ENCODE peak calls at places on chromosomes 16 and 17, in five cellular contexts. One of them, this sample, is unnamed.

GRCh38 chr16:28494141-28494851 is at the start of gene APOBR:
- DNase-seq in esophagus muscularis mucosa: peak; percentile 93
- DNase-seq in fibroblast of mammary gland: no peak
- DNase-seq in B cell: peak; percentile 91
- DNase-seq in endodermal cell: no peak
- DNase-seq in this sample: peak; percentile 97

GRCh38 chr17:38864636-38865398 is 5.0 kb upstream of the LASP1 start:
- DNase-seq in esophagus muscularis mucosa: no peak
- DNase-seq in endodermal cell: peak; percentile 82
- DNase-seq in B cell: no peak
- DNase-seq in fibroblast of mammary gland: peak; percentile 59
- DNase-seq in this sample: no peak

GRCh38 chr17:43316522-43317142 is 82.2 kb upstream of the ARL4D start:
- DNase-seq in B cell: peak; percentile 57
- DNase-seq in esophagus muscularis mucosa: no peak
- DNase-seq in endodermal cell: peak; percentile 82
- DNase-seq in fibroblast of mammary gland: no peak
- DNase-seq in this sample: peak; percentile 39

GRCh38 chr17:78661092-78661770 is 84.0 kb upstream of the DNAH17 start:
- DNase-seq in endodermal cell: no peak
- DNase-seq in esophagus muscularis mucosa: no peak
- DNase-seq in fibroblast of mammary gland: no peak
- DNase-seq in B cell: no peak
- DNase-seq in this sample: no peak

GRCh38 chr17:78007655-78008054 is 49.2 kb downstream of the TNRC6C start:
- DNase-seq in fibroblast of mammary gland: no peak
- DNase-seq in B cell: no peak
- DNase-seq in esophagus muscularis mucosa: no peak
- DNase-seq in endodermal cell: no peak
- DNase-seq in this sample: no peak

GRCh38 chr16:59543641-59544040 is 809.5 kb upstream of the GOT2 start:
- DNase-seq in esophagus muscularis mucosa: no peak
- DNase-seq in endodermal cell: no peak
- DNase-seq in fibroblast of mammary gland: peak; percentile 57
- DNase-seq in B cell: no peak
- DNase-seq in this sample: no peak

GRCh38 chr17:3593384-3593783 is 15.8 kb downstream of the TRPV1 start:
- DNase-seq in esophagus muscularis mucosa: no peak
- DNase-seq in B cell: no peak
- DNase-seq in fibroblast of mammary gland: no peak
- DNase-seq in endodermal cell: no peak
- DNase-seq in this sample: no peak

GRCh38 chr16:88841521-88842307 is 15.0 kb downstream of the GALNS start:
- DNase-seq in B cell: no peak
- DNase-seq in fibroblast of mammary gland: no peak
- DNase-seq in endodermal cell: no peak
- DNase-seq in esophagus muscularis mucosa: no peak
- DNase-seq in this sample: no peak

GRCh38 chr16:17345043-17345442 is 125.7 kb downstream of the XYLT1 start:
- DNase-seq in fibroblast of mammary gland: peak; percentile 85
- DNase-seq in B cell: peak; percentile 35
- DNase-seq in endodermal cell: no peak
- DNase-seq in esophagus muscularis mucosa: peak; percentile 96
- DNase-seq in this sample: peak; percentile 44

GRCh38 chr16:87826798-87827587 is 42.3 kb downstream of the SLC7A5 start:
- DNase-seq in endodermal cell: no peak
- DNase-seq in B cell: no peak
- DNase-seq in fibroblast of mammary gland: no peak
- DNase-seq in esophagus muscularis mucosa: no peak
- DNase-seq in this sample: peak; percentile 26

GRCh38 chr16:19292186-19292585 is 6.7 kb downstream of the CLEC19A start:
- DNase-seq in esophagus muscularis mucosa: no peak
- DNase-seq in fibroblast of mammary gland: no peak
- DNase-seq in endodermal cell: no peak
- DNase-seq in B cell: no peak
- DNase-seq in this sample: no peak

GRCh38 chr16:23145186-23145585 is 4.1 kb downstream of the USP31 start:
- DNase-seq in endodermal cell: peak; percentile 60
- DNase-seq in fibroblast of mammary gland: no peak
- DNase-seq in esophagus muscularis mucosa: peak; percentile 62
- DNase-seq in B cell: no peak
- DNase-seq in this sample: no peak

GRCh38 chr17:47742319-47743181 is 9.5 kb downstream of the TBX21 start:
- DNase-seq in esophagus muscularis mucosa: no peak
- DNase-seq in B cell: peak; percentile 50
- DNase-seq in endodermal cell: peak; percentile 92
- DNase-seq in fibroblast of mammary gland: no peak
- DNase-seq in this sample: peak; percentile 62

GRCh38 chr17:62351176-62351575 is 29.2 kb upstream of the EFCAB3 start:
- DNase-seq in fibroblast of mammary gland: no peak
- DNase-seq in endodermal cell: no peak
- DNase-seq in B cell: no peak
- DNase-seq in esophagus muscularis mucosa: no peak
- DNase-seq in this sample: no peak

GRCh38 chr16:67647111-67647651 is 2.2 kb downstream of the CARMIL2 start:
- DNase-seq in esophagus muscularis mucosa: no peak
- DNase-seq in endodermal cell: peak; percentile 62
- DNase-seq in fibroblast of mammary gland: no peak
- DNase-seq in B cell: no peak
- DNase-seq in this sample: no peak

GRCh38 chr17:75662511-75662910 is 4.4 kb downstream of the RECQL5 start:
- DNase-seq in fibroblast of mammary gland: no peak
- DNase-seq in endodermal cell: no peak
- DNase-seq in esophagus muscularis mucosa: no peak
- DNase-seq in B cell: no peak
- DNase-seq in this sample: no peak

GRCh38 chr17:81832608-81833159 is 407 bp downstream of the MCRIP1 start:
- DNase-seq in B cell: no peak
- DNase-seq in esophagus muscularis mucosa: no peak
- DNase-seq in endodermal cell: no peak
- DNase-seq in fibroblast of mammary gland: peak; percentile 21
- DNase-seq in this sample: peak; percentile 79

GRCh38 chr17:64084086-64084939 is 45.6 kb downstream of the ERN1 start:
- DNase-seq in B cell: no peak
- DNase-seq in fibroblast of mammary gland: peak; percentile 75
- DNase-seq in endodermal cell: no peak
- DNase-seq in esophagus muscularis mucosa: no peak
- DNase-seq in this sample: no peak

GRCh38 chr17:18015603-18016002 is 23.4 kb downstream of the ATPAF2 start:
- DNase-seq in esophagus muscularis mucosa: no peak
- DNase-seq in endodermal cell: no peak
- DNase-seq in fibroblast of mammary gland: no peak
- DNase-seq in B cell: no peak
- DNase-seq in this sample: no peak

GRCh38 chr17:4310349-4311060 is 46.7 kb upstream of the ANKFY1 start:
- DNase-seq in B cell: no peak
- DNase-seq in endodermal cell: no peak
- DNase-seq in esophagus muscularis mucosa: no peak
- DNase-seq in fibroblast of mammary gland: peak; percentile 19
- DNase-seq in this sample: no peak

GRCh38 chr17:35537569-35538209 is at the start of gene SLFN12L:
- DNase-seq in esophagus muscularis mucosa: no peak
- DNase-seq in endodermal cell: no peak
- DNase-seq in B cell: no peak
- DNase-seq in fibroblast of mammary gland: no peak
- DNase-seq in this sample: peak; percentile 60

GRCh38 chr16:75048051-75048450 is 49.2 kb downstream of the ZNRF1 start:
- DNase-seq in esophagus muscularis mucosa: no peak
- DNase-seq in endodermal cell: no peak
- DNase-seq in B cell: no peak
- DNase-seq in fibroblast of mammary gland: peak; percentile 38
- DNase-seq in this sample: no peak

GRCh38 chr17:77280304-77280910 is 139.6 kb downstream of the SEC14L1 start:
- DNase-seq in fibroblast of mammary gland: peak; percentile 80
- DNase-seq in esophagus muscularis mucosa: no peak
- DNase-seq in endodermal cell: peak; percentile 78
- DNase-seq in B cell: no peak
- DNase-seq in this sample: no peak

GRCh38 chr17:81866440-81867122 is 4.6 kb downstream of the ARHGDIA start:
- DNase-seq in esophagus muscularis mucosa: no peak
- DNase-seq in B cell: no peak
- DNase-seq in fibroblast of mammary gland: peak; percentile 27
- DNase-seq in endodermal cell: no peak
- DNase-seq in this sample: peak; percentile 20

GRCh38 chr17:52636443-52636842 is 477.9 kb upstream of the CA10 start:
- DNase-seq in esophagus muscularis mucosa: no peak
- DNase-seq in fibroblast of mammary gland: no peak
- DNase-seq in B cell: no peak
- DNase-seq in endodermal cell: no peak
- DNase-seq in this sample: no peak

DNA sequence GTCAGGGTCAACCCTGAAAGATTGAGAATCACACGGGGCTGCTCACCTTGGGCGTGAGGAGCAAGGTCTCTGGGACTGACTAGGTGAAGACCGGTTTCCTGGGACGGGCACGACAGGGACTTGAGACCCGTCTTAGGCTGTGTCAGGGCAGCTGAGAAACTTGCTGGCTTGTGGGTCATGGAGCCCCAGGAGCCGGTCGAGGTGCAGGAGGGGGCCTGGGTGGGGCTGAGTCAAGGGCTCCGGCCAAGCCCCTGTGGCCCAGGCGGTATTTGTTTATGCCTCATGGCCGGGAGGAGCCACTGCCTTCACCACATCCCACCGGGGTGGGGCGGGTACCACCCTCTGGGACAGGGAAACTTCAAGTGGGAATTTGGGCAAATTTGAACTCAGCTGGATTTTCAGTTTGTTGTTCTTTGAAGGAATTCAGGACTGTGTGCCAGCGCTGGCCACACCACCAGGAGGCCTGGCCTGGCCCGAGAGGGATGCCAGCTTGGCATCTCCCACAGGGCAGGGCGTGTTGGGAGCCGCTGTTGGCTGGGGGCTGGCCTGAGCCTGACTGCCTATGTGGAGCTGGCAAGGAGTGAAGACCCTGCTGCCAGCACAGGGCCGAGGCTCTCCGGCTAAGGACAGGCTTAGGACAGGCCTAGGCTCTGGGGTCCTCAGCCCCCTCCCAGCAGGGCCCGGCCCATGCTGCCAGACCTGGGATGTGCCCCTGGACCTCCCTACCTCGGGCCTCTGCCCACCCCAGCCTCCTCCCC is 116.1 kb downstream of the METRNL start:
- DNase-seq in esophagus muscularis mucosa: no peak
- DNase-seq in fibroblast of mammary gland: peak; percentile 73
- DNase-seq in endodermal cell: no peak
- DNase-seq in B cell: no peak
- DNase-seq in this sample: no peak
- TF ChIP-seq CTCF in esophagus muscularis mucosa: peak; percentile 30
- TF ChIP-seq CTCF in fibroblast of mammary gland: no peak
- TF ChIP-seq CTCF in endodermal cell: no peak
- TF ChIP-seq CTCF in B cell: no peak
- TF ChIP-seq CTCF in this sample: no peak

DNA sequence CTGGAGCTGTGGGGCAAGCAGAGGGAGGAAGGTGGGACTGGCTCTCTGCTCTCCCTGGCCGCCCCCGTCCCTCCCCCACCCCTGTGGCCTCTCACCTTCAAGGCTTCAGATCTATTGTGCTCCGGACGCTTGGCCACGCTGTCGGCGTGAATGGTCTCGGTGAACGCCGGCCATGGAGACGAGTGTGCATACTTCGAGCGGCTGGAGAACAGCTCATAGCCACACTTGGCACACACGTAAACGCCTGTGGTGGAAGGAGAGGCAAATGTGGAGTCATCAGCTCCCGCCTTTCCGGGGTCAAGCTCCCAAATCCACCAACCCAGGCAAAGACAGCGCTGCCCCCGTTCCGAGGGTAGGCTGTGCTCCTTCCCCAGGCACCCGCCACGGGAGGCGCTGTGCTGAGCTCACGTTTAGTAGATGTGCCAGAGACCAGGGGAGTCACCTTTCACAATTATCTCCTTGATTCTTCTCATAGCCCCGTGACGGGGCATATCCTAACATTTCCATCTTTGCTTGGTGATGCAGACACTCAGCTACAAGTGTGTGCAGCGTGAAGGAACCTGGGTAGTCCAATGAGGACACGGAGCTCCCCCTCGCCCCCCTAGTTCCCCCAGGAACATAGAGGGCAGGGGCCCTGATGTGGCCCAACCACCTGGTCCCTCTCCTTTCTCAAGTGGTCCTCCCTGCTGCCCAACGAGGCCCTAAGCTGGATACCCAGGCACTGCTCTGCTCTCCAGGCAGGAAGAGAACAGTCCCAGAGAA is 1.7 kb downstream of the MSRB1 start:
- DNase-seq in B cell: no peak
- DNase-seq in esophagus muscularis mucosa: no peak
- DNase-seq in endodermal cell: peak; percentile 89
- DNase-seq in fibroblast of mammary gland: no peak
- DNase-seq in this sample: no peak
- TF ChIP-seq CTCF in B cell: no peak
- TF ChIP-seq CTCF in esophagus muscularis mucosa: no peak
- TF ChIP-seq CTCF in endodermal cell: peak; percentile 67
- TF ChIP-seq CTCF in fibroblast of mammary gland: no peak
- TF ChIP-seq CTCF in this sample: no peak

DNA sequence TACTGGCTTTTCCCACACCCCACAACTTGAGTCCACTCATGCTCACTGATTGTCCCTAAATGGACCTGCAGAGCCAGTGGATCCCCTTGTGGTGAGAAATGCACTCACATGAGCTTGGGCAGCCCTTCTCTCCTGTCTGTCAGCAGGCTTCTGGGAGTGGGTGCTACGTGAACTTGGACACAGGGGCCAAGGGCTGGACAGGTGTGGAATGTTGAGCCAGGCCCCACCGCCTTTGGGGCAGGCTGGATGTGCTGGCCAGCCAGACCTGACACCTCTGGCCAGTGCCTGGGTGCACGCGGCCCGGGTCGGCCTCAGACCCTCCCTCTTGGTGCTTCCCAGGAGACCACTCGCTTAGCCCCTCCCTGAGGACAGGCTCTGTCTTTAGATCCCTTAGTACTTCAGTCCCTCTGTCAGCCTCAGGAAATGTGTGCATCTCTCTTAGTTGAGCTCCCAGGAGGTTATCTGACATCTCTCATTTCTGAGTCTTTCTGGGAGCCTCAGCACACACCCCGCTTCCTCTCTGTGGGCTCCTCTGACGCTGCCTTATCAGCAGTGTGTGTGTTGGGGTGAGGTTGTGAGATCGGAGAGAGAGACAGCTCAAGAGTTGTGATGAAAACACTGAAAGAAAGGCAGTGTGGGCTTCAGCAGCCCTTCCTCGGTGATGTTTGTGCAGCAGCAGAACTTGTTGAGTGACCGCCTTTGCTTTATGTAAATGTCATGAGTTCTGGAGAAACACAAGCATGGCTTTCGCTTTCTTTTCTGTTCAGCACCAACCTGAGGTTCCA is 117.0 kb downstream of the RAB11FIP4 start:
- DNase-seq in B cell: peak; percentile 73
- DNase-seq in esophagus muscularis mucosa: no peak
- DNase-seq in fibroblast of mammary gland: no peak
- DNase-seq in endodermal cell: peak; percentile 86
- DNase-seq in this sample: peak; percentile 81
- TF ChIP-seq CTCF in B cell: peak; percentile 67
- TF ChIP-seq CTCF in esophagus muscularis mucosa: no peak
- TF ChIP-seq CTCF in fibroblast of mammary gland: peak; percentile 10
- TF ChIP-seq CTCF in endodermal cell: peak; percentile 73
- TF ChIP-seq CTCF in this sample: peak; percentile 72

DNA sequence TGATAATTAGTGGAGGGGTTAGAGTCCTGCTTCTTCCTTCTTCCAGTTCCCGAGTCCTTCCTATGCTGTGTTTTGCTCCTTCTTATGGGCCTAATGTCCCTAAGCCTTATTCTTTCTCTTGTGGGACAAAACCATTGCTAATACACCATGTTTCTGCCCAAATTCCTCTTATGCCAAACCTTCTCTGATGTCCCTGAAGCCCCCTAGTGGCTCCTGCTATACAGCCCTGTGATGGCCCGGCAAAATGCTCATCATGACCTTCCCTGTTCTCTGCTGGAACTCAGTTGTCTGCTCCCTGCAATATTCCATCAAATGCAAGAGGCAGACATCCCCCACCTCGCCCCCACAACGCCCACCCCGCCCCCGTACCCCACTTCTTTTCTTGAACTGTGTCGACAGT is 171.6 kb downstream of the CDH11 start:
- DNase-seq in B cell: no peak
- DNase-seq in fibroblast of mammary gland: no peak
- DNase-seq in esophagus muscularis mucosa: no peak
- DNase-seq in endodermal cell: peak; percentile 78
- DNase-seq in this sample: no peak
- TF ChIP-seq CTCF in B cell: no peak
- TF ChIP-seq CTCF in fibroblast of mammary gland: peak; percentile 30
- TF ChIP-seq CTCF in esophagus muscularis mucosa: no peak
- TF ChIP-seq CTCF in endodermal cell: peak; percentile 79
- TF ChIP-seq CTCF in this sample: no peak

This sample was measured in activated CD8-positive, alpha-beta T cell treated with anti-CD3 and anti-CD28 coated beads for 36 hours.